ENCODE peak calls at places on chromosome 15, in six cellular contexts. E is foreskin fibroblast, I is OCI-LY7, R is astrocyte, H is suprapubic skin, V is keratinocyte. Y is an unnamed sample.

GRCh38 chr15:71078506-71079207 is 36.6 kb upstream of the THSD4 start:
- DNase-seq in E (no peak), V (no peak), R (no peak), I (no peak), H (no peak), Y (no peak)

GRCh38 chr15:92120082-92120481 is 266.6 kb downstream of the SLCO3A1 start:
- DNase-seq in I (no peak), H (no peak), R (no peak), V (no peak), E (peak), Y (peak)

GRCh38 chr15:82952156-82953081 is at the start of gene HOMER2:
- DNase-seq in V (no peak), E (peak), H (no peak), R (peak), I (no peak), Y (peak)

GRCh38 chr15:29452881-29453731 is 183.5 kb upstream of the NSMCE3 start:
- DNase-seq in V (no peak), H (peak), E (peak), R (no peak), I (no peak), Y (no peak)

GRCh38 chr15:87032291-87032690 is 952.6 kb downstream of the AGBL1 start:
- DNase-seq in I (no peak), R (peak), E (no peak), H (no peak), V (peak), Y (no peak)

GRCh38 chr15:96285715-96286367 is 44.7 kb upstream of the NR2F2 start:
- DNase-seq in H (no peak), R (no peak), I (no peak), V (no peak), E (peak), Y (no peak)

GRCh38 chr15:41284425-41285177 is 47.8 kb downstream of the OIP5 start:
- DNase-seq in R (no peak), H (no peak), V (no peak), E (peak), I (peak), Y (peak)

GRCh38 chr15:90207252-90207651 is 6.1 kb downstream of the SEMA4B start:
- DNase-seq in E (no peak), R (no peak), V (no peak), H (no peak), I (no peak), Y (no peak)

GRCh38 chr15:51299187-51300015 is 39.0 kb downstream of the CYP19A1 start:
- DNase-seq in E (no peak), I (no peak), R (no peak), H (no peak), V (no peak), Y (no peak)

DNA sequence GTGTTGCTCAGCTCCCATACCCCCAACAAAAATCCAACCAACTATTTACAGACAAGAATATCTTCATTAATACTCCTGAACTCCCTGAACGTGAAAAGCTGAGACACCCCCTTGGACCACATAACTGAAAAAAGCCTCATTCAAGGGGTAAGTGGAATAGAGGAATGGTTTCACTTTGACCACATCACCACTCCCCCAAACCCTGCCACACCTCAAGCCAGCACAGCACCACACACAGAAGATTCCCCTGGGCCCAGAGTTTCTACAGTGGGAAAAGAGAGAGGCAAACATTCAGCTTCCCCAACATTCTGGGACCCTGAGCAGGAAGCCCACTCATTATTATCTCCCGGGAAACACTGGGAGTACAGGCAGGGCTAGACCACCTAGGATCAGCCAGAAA is 27.9 kb downstream of the THBS1 start:
- DNase-seq in I (no peak), H (no peak), V (no peak), E (no peak), R (no peak), Y (no peak)
- H3K4me3 ChIP-seq in I (no peak), H (no peak), V (no peak), E (no peak), R (no peak), Y (no peak)

GRCh38 chr15:64618138-64618537 is 157.3 kb downstream of the RBPMS2 start:
- DNase-seq in V (no peak), E (no peak), R (no peak), I (no peak), H (no peak), Y (no peak)

GRCh38 chr15:64611085-64611484 is 150.7 kb downstream of the ZNF609 start:
- DNase-seq in V (no peak), H (no peak), E (no peak), R (no peak), I (no peak), Y (no peak)

GRCh38 chr15:64617727-64618126 is 157.3 kb downstream of the ZNF609 start:
- DNase-seq in H (no peak), R (no peak), E (no peak), I (no peak), V (no peak), Y (no peak)

GRCh38 chr15:64618569-64618968 is 156.8 kb downstream of the RBPMS2 start:
- DNase-seq in H (no peak), V (no peak), I (no peak), R (no peak), E (no peak), Y (no peak)

GRCh38 chr15:64614519-64614918 is 154.1 kb downstream of the ZNF609 start:
- DNase-seq in E (no peak), V (no peak), H (no peak), I (no peak), R (no peak), Y (no peak)
- TF ChIP-seq CTCF in E (no peak), V (no peak), H (no peak), I (no peak), R (no peak), Y (no peak)

GRCh38 chr15:64009798-64010241 is 36.5 kb downstream of the DAPK2 start:
- DNase-seq in H (no peak), E (peak), I (peak), R (peak), V (peak), Y (peak)
- H3K4me3 ChIP-seq in H (no peak), E (no peak), I (peak), R (no peak), V (peak), Y (no peak)

GRCh38 chr15:67240235-67241131 is 14.0 kb downstream of the AAGAB start:
- DNase-seq in I (peak), V (no peak), H (no peak), R (no peak), E (no peak), Y (no peak)
- TF ChIP-seq CTCF in I (peak), V (peak), H (no peak), R (peak), E (no peak), Y (no peak)

GRCh38 chr15:75620043-75620775 is 5.3 kb downstream of the SNUPN start:
- DNase-seq in H (no peak), V (no peak), I (no peak), E (peak), R (peak), Y (peak)
- H3K4me3 ChIP-seq in H (peak), V (peak), I (no peak), E (peak), R (no peak), Y (peak)